ENCODE peak calls at places on chromosome 1, in eight cellular contexts. I is right lobe of liver; N is heart right ventricle; O is neural progenitor cell; K is ascending aorta; A is IMR-90; M is left ventricle myocardium inferior; X is CD4-positive, CD25-positive, alpha-beta regulatory T cell. Z is an unnamed sample.

GRCh38 chr1:25676488-25676887 is 59.9 kb downstream of the MAN1C1 start:
- DNase-seq in I (peak; percentile 66), N (no peak), O (no peak), K (no peak), A (peak; percentile 46), M (no peak), X (no peak), Z (no peak)

GRCh38 chr1:41296476-41296875 is 54.4 kb upstream of the SCMH1 start:
- DNase-seq in I (no peak), N (no peak), O (no peak), K (no peak), A (no peak), M (no peak), X (no peak), Z (no peak)

GRCh38 chr1:20405893-20406604 is 80.0 kb downstream of the CAMK2N1 start:
- DNase-seq in I (no peak), N (no peak), O (no peak), K (no peak), A (peak; percentile 45), M (no peak), X (no peak), Z (no peak)

GRCh38 chr1:88001460-88001859 is 672.8 kb downstream of the LMO4 start:
- DNase-seq in I (no peak), N (no peak), O (no peak), K (no peak), A (peak; percentile 49), M (no peak), X (no peak), Z (no peak)

GRCh38 chr1:66261370-66261769 is 272.6 kb upstream of the SGIP1 start:
- DNase-seq in I (no peak), N (no peak), O (no peak), K (no peak), A (no peak), M (no peak), X (no peak), Z (no peak)

GRCh38 chr1:20371411-20371810 is 80.7 kb downstream of the VWA5B1 start:
- DNase-seq in I (no peak), N (no peak), O (peak; percentile 80), K (no peak), A (peak; percentile 22), M (no peak), X (no peak), Z (no peak)

GRCh38 chr1:12464028-12464427 is 154.0 kb downstream of the DHRS3 start:
- DNase-seq in I (no peak), N (no peak), O (no peak), K (no peak), A (no peak), M (no peak), X (no peak), Z (no peak)

GRCh38 chr1:227951624-227952373 is 4.1 kb upstream of the WNT9A start:
- DNase-seq in I (peak; percentile 25), N (no peak), O (no peak), K (no peak), A (no peak), M (no peak), X (no peak), Z (no peak)

GRCh38 chr1:48967318-48967717 is 190.6 kb upstream of the BEND5 start:
- DNase-seq in I (no peak), N (no peak), O (no peak), K (no peak), A (no peak), M (no peak), X (no peak), Z (no peak)

GRCh38 chr1:117612517-117613248 is 6.8 kb downstream of the TENT5C start:
- DNase-seq in I (peak; percentile 21), N (no peak), O (no peak), K (no peak), A (peak; percentile 88), M (no peak), X (no peak), Z (no peak)

GRCh38 chr1:57164584-57164983 is 198.8 kb upstream of the C8B start:
- DNase-seq in I (no peak), N (no peak), O (no peak), K (no peak), A (no peak), M (no peak), X (no peak), Z (no peak)

GRCh38 chr1:198756470-198756869 is 117.6 kb downstream of the PTPRC start:
- DNase-seq in I (no peak), N (no peak), O (no peak), K (no peak), A (peak; percentile 36), M (no peak), X (no peak), Z (no peak)

GRCh38 chr1:187045371-187045770 is 216.6 kb downstream of the PLA2G4A start:
- DNase-seq in I (no peak), N (no peak), O (peak; percentile 6), K (no peak), A (no peak), M (no peak), X (no peak), Z (no peak)

GRCh38 chr1:43372172-43372571 is 4.4 kb upstream of the ELOVL1 start:
- DNase-seq in I (no peak), N (no peak), O (no peak), K (no peak), A (peak; percentile 57), M (no peak), X (no peak), Z (no peak)

GRCh38 chr1:184160942-184161698 is 109.6 kb downstream of the TSEN15 start:
- DNase-seq in I (no peak), N (no peak), O (no peak), K (no peak), A (peak; percentile 59), M (no peak), X (peak; percentile 13), Z (no peak)

GRCh38 chr1:18470650-18471355 is 9.9 kb upstream of the KLHDC7A start:
- DNase-seq in I (no peak), N (no peak), O (no peak), K (no peak), A (no peak), M (no peak), X (no peak), Z (no peak)

GRCh38 chr1:87644033-87644432 is 315.4 kb downstream of the LMO4 start:
- DNase-seq in I (no peak), N (no peak), O (peak; percentile 4), K (no peak), A (peak; percentile 3), M (no peak), X (no peak), Z (no peak)

GRCh38 chr1:54581621-54582035 is 33.6 kb downstream of the ACOT11 start:
- DNase-seq in I (peak; percentile 99), N (peak; percentile 89), O (no peak), K (peak; percentile 90), A (peak; percentile 71), M (peak; percentile 91), X (no peak), Z (no peak)

GRCh38 chr1:25772692-25773245 is 27.2 kb upstream of the SELENON start:
- DNase-seq in I (no peak), N (no peak), O (no peak), K (no peak), A (no peak), M (no peak), X (no peak), Z (no peak)

GRCh38 chr1:3772027-3772714 is 378 bp upstream of the SMIM1 start:
- DNase-seq in I (peak; percentile 96), N (peak; percentile 92), O (peak; percentile 97), K (peak; percentile 67), A (peak; percentile 62), M (peak; percentile 92), X (peak; percentile 88), Z (peak; percentile 86)

GRCh38 chr1:156162430-156163037 is 9.1 kb downstream of the SEMA4A start:
- DNase-seq in I (no peak), N (peak; percentile 50), O (no peak), K (no peak), A (no peak), M (peak; percentile 41), X (no peak), Z (no peak)
- H3K27ac ChIP-seq in I (peak overlapping the region; percentile 69), N (peak overlapping the region; percentile 88), O (no peak overlapping the region), K (peak overlapping the region; percentile 75), A (no peak overlapping the region), M (peak overlapping the region; percentile 88), X (no peak overlapping the region), Z (no peak overlapping the region)

DNA sequence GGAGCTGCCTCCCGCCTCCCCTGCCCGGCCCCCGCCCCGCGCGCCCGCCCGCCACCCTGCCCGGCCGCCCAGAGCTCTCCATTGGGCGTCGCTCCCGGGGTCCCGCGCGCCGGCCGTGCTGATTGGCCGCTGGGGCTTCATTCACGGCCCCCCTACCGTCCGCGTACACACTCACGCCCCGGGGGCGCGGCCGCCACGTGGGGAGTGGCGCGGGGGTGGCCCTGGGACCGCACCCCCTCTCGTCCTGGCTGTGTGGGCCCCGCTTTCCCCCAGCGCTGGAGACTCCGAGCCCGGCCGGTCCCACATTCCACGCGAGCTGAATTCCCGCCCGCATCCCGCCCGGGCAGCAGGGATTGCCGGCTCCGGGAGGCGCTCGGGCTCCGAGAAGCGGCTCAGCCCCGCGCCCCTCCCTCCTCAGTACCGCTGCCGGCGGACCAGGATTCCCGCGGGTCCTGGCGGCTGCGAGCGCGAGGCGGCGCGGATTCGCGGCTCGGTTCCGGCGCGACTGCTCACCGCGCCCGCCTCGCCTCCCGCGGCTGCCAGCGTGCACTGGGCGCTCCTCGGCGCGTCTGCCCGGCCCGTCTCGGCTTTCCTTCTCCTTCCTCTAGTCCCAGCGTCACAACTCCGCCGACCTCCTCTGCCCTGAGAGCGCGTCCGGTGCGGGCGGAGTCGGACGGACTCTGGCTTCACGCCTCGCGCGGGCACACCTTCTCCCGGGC is 450 bp upstream of the POU3F1 start:
- DNase-seq in I (peak; percentile 90), N (peak; percentile 91), O (peak; percentile 91), K (peak; percentile 64), A (peak; percentile 67), M (peak; percentile 93), X (peak; percentile 78), Z (peak; percentile 41)
- H3K27me3 ChIP-seq in I (peaks cover 17% of the 10 kb centered on the region), N (peaks cover 55% of the 10 kb centered on the region), O (no peaks in the 10 kb centered on the region), K (peaks cover 25% of the 10 kb centered on the region), A (peaks cover 72% of the 10 kb centered on the region), M (peaks cover 78% of the 10 kb centered on the region), X (peaks cover 9% of the 10 kb centered on the region), Z (peaks cover 33% of the 10 kb centered on the region)

DNA sequence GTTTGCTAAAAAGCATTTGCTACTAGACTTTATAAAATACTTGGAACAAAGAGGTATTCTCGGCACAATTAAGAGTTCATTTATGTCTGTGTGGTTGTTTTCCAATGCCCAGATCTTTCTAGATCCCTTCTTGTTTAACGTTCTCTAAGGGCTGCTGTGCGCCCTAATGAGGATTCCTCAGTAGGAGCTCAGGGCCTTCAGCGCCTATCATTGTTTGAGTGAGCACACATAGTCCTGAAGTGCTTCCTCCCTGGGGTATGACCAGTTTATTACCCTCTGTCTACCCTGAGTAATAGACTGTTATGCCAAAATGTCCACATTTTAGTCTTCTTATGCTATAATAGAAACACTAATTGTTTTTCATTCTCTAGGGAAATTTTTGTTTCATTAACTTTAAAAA is 69.8 kb upstream of the KIAA1614 start:
- DNase-seq in I (no peak), N (no peak), O (peak; percentile 58), K (no peak), A (peak; percentile 19), M (no peak), X (no peak), Z (no peak)
- H3K27ac ChIP-seq in I (no peak overlapping the region), N (no peak overlapping the region), O (peak overlapping the region; percentile 32), K (no peak overlapping the region), A (no peak overlapping the region), M (peak overlapping the region; percentile 20), X (no peak overlapping the region), Z (no peak overlapping the region)

DNA sequence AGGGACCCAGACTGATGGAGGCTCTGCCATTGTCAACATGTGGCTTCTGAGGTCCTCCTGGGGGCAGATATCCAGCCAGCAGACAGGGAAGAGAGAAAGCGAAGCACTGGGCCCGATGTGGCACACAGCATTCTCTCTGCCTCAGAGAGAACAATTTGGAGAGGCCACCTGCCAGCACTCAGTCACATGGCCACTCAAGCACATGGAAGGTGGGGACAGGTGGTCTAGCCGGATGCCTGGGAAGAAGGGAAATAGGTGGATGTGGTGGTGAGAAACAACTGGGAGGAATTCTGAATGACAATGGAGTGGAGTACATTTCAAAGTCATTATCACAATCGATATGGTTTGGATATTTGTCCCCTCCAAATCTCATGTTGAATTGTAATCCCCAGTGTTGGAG is 109.0 kb downstream of the UBE2U start:
- DNase-seq in I (no peak), N (no peak), O (no peak), K (no peak), A (no peak), M (no peak), X (no peak), Z (no peak)
- H3K27me3 ChIP-seq in I (no peaks in the 10 kb centered on the region), N (no peaks in the 10 kb centered on the region), O (no peaks in the 10 kb centered on the region), K (no peaks in the 10 kb centered on the region), A (peaks cover 2% of the 10 kb centered on the region), M (no peaks in the 10 kb centered on the region), X (no peaks in the 10 kb centered on the region), Z (no peaks in the 10 kb centered on the region)

Z was measured in CD4-positive, alpha-beta T cell.